ENCODE peak calls at places on chromosome 5, in eight cellular contexts. Z, H, S, E, M, G, Y and N are unnamed samples. For H3K4me1, the result is how much of the 10 kb centered on the place peaks cover.

GRCh38 chr5:29005386-29005785 is 1967.0 kb upstream of the CDH9 start:
- DNase-seq in Z (no peak), H (no peak), S (no peak), E (peak), M (no peak), G (no peak), Y (peak), N (no peak)

GRCh38 chr5:141882594-141883183 is 4.5 kb upstream of the PCDH1 start:
- DNase-seq in Z (no peak), H (no peak), S (no peak), E (no peak), M (no peak), G (no peak), Y (no peak), N (no peak)

GRCh38 chr5:135304352-135305221 is 94.4 kb downstream of the MACROH2A1 start:
- DNase-seq in Z (no peak), H (peak), S (no peak), E (no peak), M (no peak), G (no peak), Y (no peak), N (no peak)

GRCh38 chr5:142053434-142054253 is 40.8 kb upstream of the GNPDA1 start:
- DNase-seq in Z (no peak), H (peak), S (peak), E (peak), M (no peak), G (peak), Y (peak), N (peak)

GRCh38 chr5:78908173-78908901 is 76.8 kb downstream of the ARSB start:
- DNase-seq in Z (no peak), H (peak), S (peak), E (peak), M (no peak), G (peak), Y (no peak), N (peak)

GRCh38 chr5:146751781-146752401 is 126.7 kb downstream of the PPP2R2B start:
- DNase-seq in Z (no peak), H (no peak), S (peak), E (no peak), M (no peak), G (no peak), Y (no peak), N (no peak)

GRCh38 chr5:5497132-5497748 is 74.8 kb downstream of the ICE1 start:
- DNase-seq in Z (no peak), H (peak), S (peak), E (peak), M (no peak), G (peak), Y (peak), N (peak)

GRCh38 chr5:77874691-77875090 is 98.6 kb upstream of the TBCA start:
- DNase-seq in Z (no peak), H (no peak), S (no peak), E (no peak), M (no peak), G (no peak), Y (no peak), N (no peak)

GRCh38 chr5:117732264-117732663 is 1157.6 kb upstream of the SEMA6A start:
- DNase-seq in Z (no peak), H (no peak), S (no peak), E (no peak), M (no peak), G (no peak), Y (no peak), N (no peak)

GRCh38 chr5:122300374-122300773 is 11.7 kb upstream of the SNCAIP start:
- DNase-seq in Z (no peak), H (no peak), S (no peak), E (no peak), M (no peak), G (no peak), Y (no peak), N (no peak)

GRCh38 chr5:79886456-79886855 is 104.6 kb downstream of the MTX3 start:
- DNase-seq in Z (no peak), H (no peak), S (no peak), E (no peak), M (no peak), G (no peak), Y (no peak), N (no peak)

GRCh38 chr5:118705931-118706330 is 282.4 kb downstream of the DTWD2 start:
- DNase-seq in Z (no peak), H (no peak), S (no peak), E (no peak), M (no peak), G (no peak), Y (no peak), N (no peak)

GRCh38 chr5:150815010-150815409 is 31.3 kb upstream of the IRGM start:
- DNase-seq in Z (no peak), H (no peak), S (no peak), E (no peak), M (no peak), G (no peak), Y (no peak), N (no peak)

GRCh38 chr5:43314724-43315123 is 1.5 kb upstream of the HMGCS1 start:
- DNase-seq in Z (no peak), H (no peak), S (no peak), E (no peak), M (no peak), G (no peak), Y (peak), N (no peak)

GRCh38 chr5:132227485-132228240 is at the start of gene P4HA2:
- DNase-seq in Z (no peak), H (peak), S (peak), E (peak), M (peak), G (peak), Y (peak), N (peak)

GRCh38 chr5:1568201-1568979 is 44.6 kb upstream of the LPCAT1 start:
- DNase-seq in Z (no peak), H (peak), S (peak), E (no peak), M (no peak), G (peak), Y (peak), N (no peak)

GRCh38 chr5:154303133-154303532 is 112.6 kb downstream of the GALNT10 start:
- DNase-seq in Z (no peak), H (no peak), S (no peak), E (no peak), M (no peak), G (no peak), Y (no peak), N (no peak)

GRCh38 chr5:42824347-42824976 is 12.8 kb upstream of the SELENOP start:
- DNase-seq in Z (no peak), H (no peak), S (no peak), E (no peak), M (no peak), G (no peak), Y (no peak), N (no peak)

GRCh38 chr5:38447786-38448185 is 108.7 kb downstream of the LIFR start:
- DNase-seq in Z (no peak), H (no peak), S (no peak), E (peak), M (no peak), G (no peak), Y (no peak), N (no peak)

GRCh38 chr5:50553560-50553984 is 112.5 kb upstream of the EMB start:
- DNase-seq in Z (no peak), H (no peak), S (no peak), E (no peak), M (peak), G (no peak), Y (peak), N (no peak)

GRCh38 chr5:51651476-51651875 is 268.2 kb downstream of the ISL1 start:
- DNase-seq in Z (no peak), H (no peak), S (no peak), E (no peak), M (no peak), G (peak), Y (no peak), N (no peak)

GRCh38 chr5:76084496-76085285 is 1.5 kb downstream of the SV2C start:
- DNase-seq in Z (no peak), H (no peak), S (no peak), E (peak), M (no peak), G (no peak), Y (no peak), N (no peak)

GRCh38 chr5:54390015-54390414 is 65.5 kb upstream of the HSPB3 start:
- DNase-seq in Z (no peak), H (peak), S (peak), E (peak), M (peak), G (peak), Y (peak), N (peak)

GRCh38 chr5:110769282-110769681 is 30.5 kb downstream of the SLC25A46 start:
- DNase-seq in Z (no peak), H (peak), S (no peak), E (no peak), M (no peak), G (no peak), Y (no peak), N (no peak)

GRCh38 chr5:143395638-143396352 is 7.7 kb downstream of the NR3C1 start:
- DNase-seq in Z (no peak), H (no peak), S (no peak), E (no peak), M (no peak), G (no peak), Y (no peak), N (no peak)
- H3K4me1 ChIP-seq in Z (half or more), H (under half), S (half or more), E (under half), M (under half), G (under half), Y (under half), N (half or more)

GRCh38 chr5:172796306-172796705 is 25.3 kb upstream of the DUSP1 start:
- DNase-seq in Z (no peak), H (no peak), S (no peak), E (no peak), M (no peak), G (no peak), Y (no peak), N (no peak)

GRCh38 chr5:172793577-172794488 is 22.8 kb upstream of the DUSP1 start:
- DNase-seq in Z (no peak), H (peak), S (peak), E (no peak), M (no peak), G (no peak), Y (no peak), N (no peak)

GRCh38 chr5:172792693-172793570 is 21.9 kb upstream of the DUSP1 start:
- DNase-seq in Z (no peak), H (no peak), S (no peak), E (no peak), M (no peak), G (no peak), Y (no peak), N (no peak)

GRCh38 chr5:172797800-172798199 is 26.8 kb upstream of the DUSP1 start:
- DNase-seq in Z (no peak), H (no peak), S (no peak), E (no peak), M (no peak), G (no peak), Y (no peak), N (no peak)

GRCh38 chr5:172795401-172795977 is 24.5 kb upstream of the DUSP1 start:
- DNase-seq in Z (no peak), H (peak), S (peak), E (peak), M (peak), G (peak), Y (peak), N (peak)
- TF ChIP-seq POLR2A in Z (no peak), H (no peak), S (no peak), E (no peak), M (no peak), G (no peak), Y (no peak), N (no peak)

DNA sequence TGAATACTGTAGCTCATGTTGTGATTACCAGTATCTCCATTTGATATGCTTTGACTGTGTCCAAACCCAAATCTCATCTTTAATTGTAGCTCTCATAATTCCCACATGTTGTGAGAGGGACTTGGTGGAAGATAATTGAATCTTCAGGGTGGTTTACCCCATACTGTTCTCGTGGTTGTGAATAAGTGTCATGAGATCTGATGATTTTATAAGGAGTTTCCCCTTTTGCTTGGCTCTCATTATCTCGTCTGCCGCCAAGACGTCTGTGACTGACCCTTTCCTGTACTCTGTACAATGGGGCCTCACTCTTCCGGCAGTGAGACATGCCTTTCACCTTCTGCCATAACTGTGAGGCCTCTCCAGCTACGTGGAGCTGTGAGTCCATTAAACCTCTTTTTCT is 59.3 kb downstream of the TRIO start:
- DNase-seq in Z (no peak), H (no peak), S (no peak), E (no peak), M (no peak), G (peak), Y (no peak), N (no peak)
- H3K4me1 ChIP-seq in Z (under half), H (under half), S (under half), E (under half), M (under half), G (half or more), Y (half or more), N (half or more)

GRCh38 chr5:96706433-96707111 is 44.4 kb downstream of the CAST start:
- DNase-seq in Z (no peak), H (no peak), S (no peak), E (no peak), M (no peak), G (no peak), Y (no peak), N (no peak)

GRCh38 chr5:96703384-96703910 is 41.3 kb downstream of the CAST start:
- DNase-seq in Z (no peak), H (no peak), S (peak), E (no peak), M (no peak), G (peak), Y (no peak), N (no peak)

GRCh38 chr5:96703985-96704384 is 41.8 kb downstream of the CAST start:
- DNase-seq in Z (no peak), H (peak), S (no peak), E (no peak), M (no peak), G (no peak), Y (no peak), N (no peak)

GRCh38 chr5:96699186-96699820 is 37.1 kb downstream of the CAST start:
- DNase-seq in Z (no peak), H (peak), S (no peak), E (no peak), M (no peak), G (peak), Y (no peak), N (no peak)

GRCh38 chr5:96702503-96703383 is 40.6 kb downstream of the CAST start:
- DNase-seq in Z (peak), H (peak), S (peak), E (peak), M (peak), G (peak), Y (peak), N (peak)
- TF ChIP-seq POLR2A in Z (peak), H (peak), S (peak), E (no peak), M (peak), G (peak), Y (no peak), N (peak)

GRCh38 chr5:74272019-74272775 is 368.3 kb downstream of the ENC1 start:
- DNase-seq in Z (no peak), H (peak), S (no peak), E (no peak), M (no peak), G (no peak), Y (peak), N (no peak)

GRCh38 chr5:74281191-74281590 is 359.3 kb downstream of the ENC1 start:
- DNase-seq in Z (no peak), H (no peak), S (no peak), E (no peak), M (no peak), G (no peak), Y (no peak), N (no peak)

GRCh38 chr5:74272831-74273545 is 367.5 kb downstream of the ENC1 start:
- DNase-seq in Z (no peak), H (no peak), S (no peak), E (no peak), M (no peak), G (no peak), Y (no peak), N (no peak)

GRCh38 chr5:74279244-74279643 is 361.3 kb downstream of the ENC1 start:
- DNase-seq in Z (no peak), H (no peak), S (no peak), E (no peak), M (no peak), G (no peak), Y (no peak), N (no peak)

GRCh38 chr5:74275204-74275992 is 365.1 kb downstream of the ENC1 start:
- DNase-seq in Z (no peak), H (no peak), S (no peak), E (no peak), M (no peak), G (no peak), Y (no peak), N (no peak)
- H3K4me1 ChIP-seq in Z (under half), H (under half), S (under half), E (under half), M (under half), G (under half), Y (under half), N (under half)

DNA sequence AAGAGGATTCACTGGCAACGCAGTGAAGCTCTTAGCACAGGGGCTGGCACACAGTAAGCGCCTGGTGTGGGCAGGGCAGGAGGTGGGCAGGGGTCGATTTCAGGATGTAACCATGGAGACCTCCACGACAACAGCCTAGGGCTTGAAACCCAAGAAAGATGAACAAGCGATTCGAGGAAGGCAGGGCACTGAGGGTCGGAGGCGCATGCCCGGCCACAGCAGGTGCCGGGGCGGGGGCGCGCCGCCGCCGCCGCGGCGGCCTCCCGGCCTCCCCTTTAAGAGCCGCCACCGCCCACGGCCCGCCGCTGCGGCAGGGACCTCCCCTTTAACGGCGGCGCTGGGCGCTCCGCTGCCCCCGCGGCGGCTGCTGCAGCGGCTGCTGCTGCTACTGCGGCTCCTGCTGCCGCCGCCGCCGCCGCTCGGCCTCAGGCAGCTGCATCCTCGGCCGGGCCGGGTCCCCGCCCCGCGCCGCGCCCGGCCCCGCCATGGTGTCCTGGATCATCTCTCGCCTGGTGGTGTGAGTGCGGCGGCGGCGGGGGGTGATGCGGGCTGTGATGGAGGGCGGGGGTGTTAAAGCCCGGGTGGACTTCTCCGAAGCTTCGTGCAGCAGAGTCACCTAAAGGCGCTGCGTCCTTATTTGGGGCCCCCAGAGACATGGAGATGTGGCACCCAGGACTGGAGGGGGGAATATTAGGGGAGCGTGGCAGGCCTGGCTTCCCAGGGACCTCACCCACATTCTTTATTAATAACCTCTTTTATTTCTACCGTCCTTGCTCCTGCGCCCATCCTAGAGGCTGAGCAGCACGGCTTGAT is at the start of gene REEP2:
- DNase-seq in Z (no peak), H (peak), S (peak), E (peak), M (no peak), G (peak), Y (peak), N (no peak)
- TF ChIP-seq POLR2A in Z (no peak), H (no peak), S (no peak), E (no peak), M (no peak), G (no peak), Y (no peak), N (no peak)

GRCh38 chr5:124677999-124678385 is 68.4 kb downstream of the ZNF608 start:
- DNase-seq in Z (no peak), H (no peak), S (no peak), E (no peak), M (no peak), G (no peak), Y (no peak), N (no peak)

GRCh38 chr5:124678992-124679519 is 67.4 kb downstream of the ZNF608 start:
- DNase-seq in Z (no peak), H (no peak), S (no peak), E (no peak), M (no peak), G (no peak), Y (no peak), N (no peak)

GRCh38 chr5:124677376-124677998 is 69.0 kb downstream of the ZNF608 start:
- DNase-seq in Z (no peak), H (peak), S (peak), E (no peak), M (no peak), G (peak), Y (no peak), N (peak)

GRCh38 chr5:124679578-124680210 is 66.7 kb downstream of the ZNF608 start:
- DNase-seq in Z (no peak), H (no peak), S (no peak), E (no peak), M (no peak), G (no peak), Y (no peak), N (no peak)

DNA sequence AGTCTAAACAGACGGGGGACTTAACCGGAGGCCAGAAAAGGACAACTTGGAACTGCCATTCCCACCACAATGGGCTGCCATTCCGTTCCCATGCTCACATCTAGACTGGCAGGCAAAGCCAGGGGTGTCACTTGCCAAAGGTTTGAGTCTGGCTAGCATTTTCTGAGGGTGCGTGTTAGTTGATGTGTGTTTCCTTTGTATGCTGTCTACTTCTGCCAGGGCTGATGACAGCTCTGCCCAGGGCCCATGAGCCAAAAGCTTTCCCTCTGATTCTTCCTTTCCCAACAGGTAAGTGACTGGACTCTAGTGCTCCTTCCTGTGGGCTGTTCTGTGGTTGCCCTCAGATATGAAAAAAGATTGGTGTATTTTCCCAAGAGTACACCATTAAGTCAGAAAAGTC is 68.0 kb downstream of the ZNF608 start:
- DNase-seq in Z (no peak), H (no peak), S (no peak), E (no peak), M (no peak), G (no peak), Y (no peak), N (no peak)
- H3K4me1 ChIP-seq in Z (under half), H (under half), S (half or more), E (under half), M (under half), G (under half), Y (under half), N (under half)

GRCh38 chr5:100900796-100901731 is 2.0 kb downstream of the ST8SIA4 start:
- DNase-seq in Z (peak), H (peak), S (peak), E (peak), M (peak), G (peak), Y (peak), N (peak)
- TF ChIP-seq POLR2A in Z (no peak), H (no peak), S (peak), E (no peak), M (no peak), G (no peak), Y (peak), N (no peak)

GRCh38 chr5:55991768-55992486 is 2.8 kb downstream of the IL6ST start:
- DNase-seq in Z (no peak), H (no peak), S (no peak), E (no peak), M (no peak), G (peak), Y (no peak), N (no peak)
- H3K4me1 ChIP-seq in Z (half or more), H (under half), S (half or more), E (under half), M (under half), G (under half), Y (under half), N (half or more)

DNA sequence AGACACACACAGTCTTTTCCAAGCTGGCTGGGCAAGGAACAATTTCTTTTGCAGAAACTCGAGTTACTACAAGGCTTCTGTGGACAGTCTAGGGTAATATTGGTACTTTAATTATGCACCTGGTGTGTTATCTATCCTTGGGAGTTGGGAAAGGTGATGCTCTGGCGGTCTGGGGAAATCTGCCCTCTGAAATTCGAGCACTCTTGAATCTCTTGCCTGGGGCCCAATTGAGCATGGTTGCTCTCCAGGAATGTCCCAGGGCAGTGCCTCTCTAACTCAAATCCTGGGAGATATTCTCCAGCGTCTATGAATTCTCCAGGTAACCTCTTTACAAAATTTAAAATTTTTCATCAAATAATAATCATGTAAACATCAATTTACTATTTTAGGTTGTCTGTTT is 69.3 kb downstream of the KCNIP1 start:
- DNase-seq in Z (no peak), H (no peak), S (no peak), E (no peak), M (no peak), G (no peak), Y (no peak), N (no peak)
- TF ChIP-seq POLR2A in Z (no peak), H (no peak), S (no peak), E (no peak), M (no peak), G (no peak), Y (no peak), N (no peak)